ENCODE peak calls at places on chromosomes 1 and 21, in seven cellular contexts. T, C, L, A, Y, S and H are unnamed samples. For H3K36me3, the result is how much of the 10 kb centered on the place peaks cover.

GRCh38 chr1:11707621-11708276 is 16.2 kb downstream of the DRAXIN start:
- DNase-seq in T (no peak), L (no peak), S (no peak), Y (no peak), C (peak), A (no peak), H (peak)

GRCh38 chr1:160767417-160768294 is 28.3 kb upstream of the LY9 start:
- DNase-seq in T (no peak), L (no peak), Y (no peak), S (no peak), C (no peak), A (no peak), H (no peak)

GRCh38 chr1:184272178-184272866 is 114.5 kb upstream of the C1orf21 start:
- DNase-seq in S (no peak), C (no peak), T (no peak), L (no peak), A (no peak), Y (no peak), H (no peak)

GRCh38 chr21:44497641-44498243 is 42.3 kb downstream of the KRTAP10-1 start:
- DNase-seq in C (peak), T (no peak), A (no peak), S (no peak), Y (no peak), L (no peak), H (no peak)

GRCh38 chr1:3530931-3531818 is 76.7 kb downstream of the ARHGEF16 start:
- DNase-seq in T (peak), C (peak), S (peak), L (peak), Y (peak), A (peak), H (peak)

GRCh38 chr1:183106746-183107145 is 79.3 kb upstream of the LAMC2 start:
- DNase-seq in T (no peak), A (no peak), C (no peak), S (no peak), L (no peak), Y (no peak), H (no peak)

GRCh38 chr1:5522605-5523145 is 469.6 kb downstream of the NPHP4 start:
- DNase-seq in L (no peak), S (no peak), T (no peak), Y (no peak), A (no peak), C (no peak), H (peak)

GRCh38 chr1:215842905-215843304 is 275.8 kb downstream of the KCTD3 start:
- DNase-seq in Y (no peak), L (no peak), C (no peak), S (no peak), T (no peak), A (no peak), H (no peak)

GRCh38 chr1:192709544-192709943 is 73.6 kb downstream of the RGS13 start:
- DNase-seq in S (peak), A (no peak), Y (no peak), C (no peak), L (no peak), T (no peak), H (no peak)

GRCh38 chr1:61639218-61639617 is 85.7 kb downstream of the TM2D1 start:
- DNase-seq in S (no peak), L (no peak), A (no peak), Y (no peak), C (peak), T (no peak), H (no peak)

GRCh38 chr1:221648201-221648600 is 93.7 kb downstream of the DUSP10 start:
- DNase-seq in A (no peak), L (no peak), S (no peak), Y (no peak), C (no peak), T (no peak), H (no peak)

GRCh38 chr1:229844675-229845074 is 218.6 kb downstream of the URB2 start:
- DNase-seq in Y (no peak), A (no peak), L (peak), S (no peak), T (no peak), C (peak), H (no peak)

DNA sequence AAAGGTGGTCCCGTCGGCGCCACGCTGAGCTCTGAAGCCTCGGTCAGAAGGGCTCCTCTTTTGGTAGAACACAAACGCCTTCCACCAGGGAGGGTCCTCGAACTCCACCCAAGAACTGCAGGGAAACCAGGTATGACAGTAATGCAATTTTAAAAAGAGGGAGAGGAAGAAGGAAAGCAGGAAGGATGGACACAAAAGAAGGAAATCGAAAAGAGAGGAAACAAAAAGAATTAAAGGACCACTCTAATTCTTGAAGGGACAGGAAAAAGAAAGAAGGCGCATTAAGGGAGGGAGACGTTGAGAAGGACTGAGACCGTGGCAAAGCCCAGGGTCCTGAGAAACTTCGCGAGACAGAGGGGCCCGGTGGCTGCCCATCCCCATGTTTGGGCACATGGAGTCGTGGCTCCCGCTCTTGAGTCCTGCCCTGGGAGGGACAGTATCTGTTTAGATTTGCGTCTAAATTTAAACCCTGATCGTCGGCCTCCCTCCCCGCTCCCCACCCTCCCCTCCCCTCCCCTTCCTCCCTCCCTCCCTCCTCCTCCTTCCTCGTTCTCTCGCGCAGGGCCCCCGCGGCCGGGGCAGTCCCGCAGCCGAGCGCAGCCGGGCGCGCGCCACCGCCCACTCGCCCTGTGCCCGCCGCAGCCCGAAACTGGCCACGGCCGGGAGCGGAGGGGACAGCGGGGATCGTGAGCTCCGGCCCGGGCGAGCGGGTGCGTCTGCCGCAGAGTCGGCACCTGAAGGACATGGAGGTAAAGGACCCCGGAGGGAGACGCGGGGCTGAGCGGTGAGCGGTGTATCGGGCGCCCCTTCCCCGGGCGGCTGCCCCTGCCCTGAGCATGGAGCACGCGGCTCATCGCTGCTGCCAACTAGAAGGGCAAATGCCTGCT is at the start of gene RCSD1:
- DNase-seq in T (peak), Y (no peak), S (no peak), L (peak), A (peak), C (no peak), H (peak)
- H3K4me3 ChIP-seq in T (peak), Y (peak), S (peak), L (peak), A (peak), C (peak), H (peak)

GRCh38 chr1:25833158-25833557 is 13.4 kb downstream of the MTFR1L start:
- DNase-seq in L (no peak), C (no peak), Y (no peak), S (no peak), A (no peak), T (no peak), H (no peak)
- H3K36me3 ChIP-seq in L (under half), C (under half), Y (half or more), S (half or more), A (under half), T (half or more), H (half or more)

DNA sequence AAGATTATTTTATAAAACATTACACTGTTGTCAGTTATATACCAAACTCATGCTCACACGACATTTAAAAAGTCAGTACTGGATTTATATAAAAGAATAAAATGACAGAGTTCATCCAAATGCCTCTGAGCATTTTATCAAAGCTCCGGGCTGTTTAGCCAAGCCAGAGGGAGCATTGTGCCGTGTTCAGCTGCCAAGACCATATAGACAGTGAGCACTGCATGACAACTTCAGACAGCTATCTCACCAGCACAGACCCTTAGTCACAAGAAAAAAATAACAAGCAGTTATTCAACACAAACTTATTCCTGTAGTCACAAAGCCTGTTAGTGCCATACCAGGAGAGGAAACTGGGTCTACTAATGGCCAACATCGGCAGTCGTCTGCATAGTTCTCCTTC is 88.0 kb upstream of the PBX1 start:
- DNase-seq in T (no peak), A (no peak), S (no peak), L (no peak), Y (no peak), C (no peak), H (no peak)
- H3K4me3 ChIP-seq in T (no peak), A (no peak), S (no peak), L (no peak), Y (no peak), C (no peak), H (no peak)

DNA sequence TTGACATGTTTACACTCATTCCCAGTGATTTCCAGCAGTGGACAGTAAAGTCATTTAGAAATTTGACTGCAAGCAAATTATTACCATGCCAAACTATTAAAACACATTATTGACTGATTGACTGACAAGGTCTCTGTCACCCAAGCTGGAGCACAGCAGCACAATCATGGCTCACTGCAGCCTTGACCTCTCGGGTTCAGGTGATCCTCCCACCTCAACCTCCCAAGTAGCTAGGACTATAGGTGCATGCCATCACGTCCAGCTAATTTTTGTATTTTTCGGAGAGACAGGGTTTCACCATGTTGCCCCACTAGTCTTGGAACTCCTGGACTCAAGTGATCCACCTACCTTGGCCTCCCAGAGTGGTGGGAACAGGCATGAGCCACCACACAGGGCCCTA is 24.2 kb downstream of the PTP4A2 start:
- DNase-seq in T (no peak), A (no peak), S (no peak), L (no peak), Y (no peak), C (no peak), H (no peak)
- H3K36me3 ChIP-seq in T (half or more), A (under half), S (half or more), L (under half), Y (half or more), C (under half), H (half or more)

DNA sequence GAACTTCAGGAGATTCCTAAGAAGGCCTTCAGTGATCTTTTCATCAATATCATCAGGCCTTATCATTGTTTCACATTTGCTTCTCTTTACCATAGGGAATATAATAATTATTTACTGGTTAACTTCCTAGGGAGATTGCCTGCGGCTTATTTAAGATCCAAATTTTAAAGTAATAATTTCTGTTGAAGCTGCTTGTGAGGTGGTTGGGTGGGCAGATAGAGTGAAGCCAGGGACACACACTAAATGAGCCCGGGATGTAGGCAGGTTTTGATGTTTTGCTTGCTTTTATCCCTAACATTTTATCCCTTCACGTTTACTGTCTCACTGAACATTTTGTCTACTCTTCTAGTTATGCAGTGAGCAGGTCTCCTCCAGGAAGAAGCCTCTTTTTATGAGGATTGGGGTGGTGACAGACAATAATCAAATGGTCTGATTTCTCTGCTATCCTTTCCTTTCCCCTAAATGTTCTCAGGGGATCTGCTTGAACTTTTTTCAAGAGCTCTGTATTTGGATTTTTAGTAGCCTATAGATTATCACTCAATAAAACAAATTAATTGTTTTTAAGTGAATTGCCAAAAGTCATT is 164.7 kb downstream of the RUNX1 start:
- DNase-seq in C (no peak), Y (no peak), T (no peak), L (no peak), S (no peak), A (no peak), H (no peak)
- H3K4me3 ChIP-seq in C (peak), Y (no peak), T (peak), L (no peak), S (no peak), A (no peak), H (no peak)

GRCh38 chr1:223774133-223774811 is 61.9 kb downstream of the CAPN2 start:
- DNase-seq in Y (peak), C (no peak), A (no peak), L (no peak), S (no peak), T (no peak), H (peak)

GRCh38 chr1:223772771-223773160 is 60.4 kb downstream of the CAPN2 start:
- DNase-seq in Y (peak), T (no peak), L (no peak), C (no peak), A (no peak), S (no peak), H (peak)

GRCh38 chr1:223770621-223771315 is 58.4 kb downstream of the CAPN2 start:
- DNase-seq in L (no peak), S (no peak), A (no peak), T (no peak), Y (peak), C (no peak), H (peak)

GRCh38 chr1:223771469-223771813 is 59.1 kb downstream of the CAPN2 start:
- DNase-seq in C (no peak), S (no peak), T (no peak), A (no peak), L (no peak), Y (no peak), H (no peak)

GRCh38 chr1:223771814-223772770 is 59.8 kb downstream of the CAPN2 start:
- DNase-seq in Y (peak), C (peak), L (no peak), T (no peak), A (peak), S (no peak), H (peak)
- H3K36me3 ChIP-seq in Y (half or more), C (under half), L (under half), T (half or more), A (under half), S (half or more), H (half or more)